ENCODE peak calls at places on chromosomes 2 and 18, in four cellular contexts. N is heart right ventricle, J is lower lobe of right lung, O is GM10248. F is an unnamed sample.
A peak's percentile ranks its signal among the peaks of the same experiment; 100 is the strongest.

GRCh38 chr18:11078491-11078890 is 70.9 kb downstream of the PIEZO2 start:
- DNase-seq in N (no peak), J (no peak), O (no peak), F (no peak)

GRCh38 chr18:44699571-44700261 is 19.0 kb downstream of the SETBP1 start:
- DNase-seq in N (no peak), J (no peak), O (no peak), F (no peak)

GRCh38 chr18:9782073-9782857 is 74.2 kb downstream of the RAB31 start:
- DNase-seq in N (no peak), J (no peak), O (no peak), F (peak; percentile 88)

GRCh38 chr18:37734406-37734805 is 168.8 kb upstream of the CELF4 start:
- DNase-seq in N (no peak), J (no peak), O (no peak), F (no peak)

GRCh38 chr2:54360055-54360792 is 95.9 kb upstream of the SPTBN1 start:
- DNase-seq in N (peak; percentile 83), J (no peak), O (no peak), F (peak; percentile 22)

GRCh38 chr18:13218376-13219011 is at the start of gene LDLRAD4:
- DNase-seq in N (peak; percentile 76), J (no peak), O (no peak), F (no peak)

GRCh38 chr2:27407798-27408491 is 1.4 kb downstream of the PPM1G start:
- DNase-seq in N (no peak), J (no peak), O (no peak), F (no peak)

GRCh38 chr2:239928457-239929350 is 96.4 kb downstream of the NDUFA10 start:
- DNase-seq in N (peak; percentile 5), J (peak; percentile 47), O (no peak), F (no peak)

GRCh38 chr18:70459251-70459650 is 170.4 kb downstream of the SOCS6 start:
- DNase-seq in N (no peak), J (no peak), O (no peak), F (no peak)

GRCh38 chr18:58495202-58495601 is 133.7 kb downstream of the ALPK2 start:
- DNase-seq in N (no peak), J (no peak), O (no peak), F (no peak)

GRCh38 chr2:118431188-118431562 is 342.9 kb downstream of the INSIG2 start:
- DNase-seq in N (no peak), J (no peak), O (no peak), F (no peak)

GRCh38 chr2:44130441-44130840 is 38.2 kb upstream of the PPM1B start:
- DNase-seq in N (no peak), J (no peak), O (no peak), F (peak; percentile 1)

GRCh38 chr18:70698574-70698973 is 409.7 kb downstream of the SOCS6 start:
- DNase-seq in N (no peak), J (no peak), O (no peak), F (no peak)

GRCh38 chr2:237732790-237733349 is 65.7 kb upstream of the RBM44 start:
- DNase-seq in N (peak; percentile 71), J (no peak), O (no peak), F (no peak)

GRCh38 chr2:239157269-239157668 is 243.6 kb downstream of the HDAC4 start:
- DNase-seq in N (no peak), J (peak; percentile 37), O (no peak), F (no peak)

GRCh38 chr18:13658444-13659204 is 67.7 kb downstream of the FAM210A start:
- DNase-seq in N (no peak), J (no peak), O (no peak), F (no peak)

GRCh38 chr18:3340015-3340681 is 78.2 kb downstream of the MYL12B start:
- DNase-seq in N (no peak), J (no peak), O (no peak), F (no peak)

GRCh38 chr2:14137643-14138042 is 494.9 kb upstream of the LRATD1 start:
- DNase-seq in N (no peak), J (no peak), O (no peak), F (no peak)

GRCh38 chr2:41759880-41760279 is 287.9 kb upstream of the PKDCC start:
- DNase-seq in N (no peak), J (no peak), O (no peak), F (no peak)

GRCh38 chr2:205675861-205676516 is 6.3 kb upstream of the NRP2 start:
- DNase-seq in N (peak; percentile 48), J (no peak), O (no peak), F (no peak)

GRCh38 chr18:79857082-79857661 is 59.4 kb downstream of the KCNG2 start:
- DNase-seq in N (no peak), J (no peak), O (no peak), F (no peak)

GRCh38 chr2:73933194-73933593 is 6.5 kb downstream of the DGUOK start:
- DNase-seq in N (no peak), J (no peak), O (no peak), F (no peak)

GRCh38 chr18:6414723-6415362 is at the start of gene L3MBTL4:
- DNase-seq in N (peak; percentile 16), J (peak; percentile 74), O (peak; percentile 74), F (no peak)

GRCh38 chr2:217409939-217410820 is 550.3 kb upstream of the TNP1 start:
- DNase-seq in N (no peak), J (no peak), O (no peak), F (no peak)

GRCh38 chr2:132977812-132978529 is 308.0 kb upstream of the LYPD1 start:
- DNase-seq in N (no peak), J (no peak), O (no peak), F (no peak)

GRCh38 chr2:149617476-149617875 is 29.9 kb upstream of the MMADHC start:
- DNase-seq in N (no peak), J (no peak), O (no peak), F (no peak)

GRCh38 chr2:217288472-217289063 is 428.7 kb upstream of the TNP1 start:
- DNase-seq in N (no peak), J (no peak), O (no peak), F (no peak)

GRCh38 chr2:171360905-171361304 is 72.9 kb downstream of the METTL8 start:
- DNase-seq in N (no peak), J (no peak), O (no peak), F (no peak)

DNA sequence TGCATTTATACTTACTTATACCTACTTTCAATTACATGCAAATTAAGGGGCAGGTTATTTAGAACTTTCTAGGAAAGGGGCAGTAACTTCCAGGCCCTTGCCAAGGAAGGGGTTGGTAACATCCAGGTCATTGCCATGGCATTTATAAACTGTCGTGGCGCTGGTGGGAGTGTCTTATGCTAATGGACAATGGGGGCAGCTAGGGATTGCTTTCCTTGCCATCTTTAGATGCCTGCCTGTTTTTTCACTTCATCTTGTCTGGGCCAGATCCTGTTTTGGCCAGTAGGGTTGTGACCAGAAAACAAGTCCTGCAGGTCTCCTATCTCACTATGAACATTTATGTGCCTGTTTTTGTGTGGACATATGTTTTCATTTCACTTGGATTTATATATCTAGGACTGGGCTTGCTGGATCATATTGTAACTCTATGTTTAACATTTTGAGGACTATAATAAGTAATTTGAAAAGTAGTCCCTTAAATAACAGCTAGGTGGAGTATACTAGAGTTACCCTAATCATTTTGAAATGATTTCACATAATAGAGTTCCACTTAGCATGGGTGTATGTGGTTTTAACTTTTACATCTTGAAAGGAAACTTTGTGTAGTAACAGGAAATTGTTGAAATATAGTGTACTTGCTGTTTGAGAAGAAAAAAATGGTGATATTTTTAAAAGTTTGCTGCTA is 56.1 kb downstream of the LCLAT1 start:
- DNase-seq in N (no peak), J (no peak), O (no peak), F (no peak)
- TF ChIP-seq CTCF in N (peak; percentile 39), J (peak; percentile 21), O (no peak), F (peak; percentile 7)

GRCh38 chr2:96207778-96208143 is 866 bp downstream of the STARD7 start:
- DNase-seq in N (no peak), J (no peak), O (peak; percentile 48), F (no peak)

GRCh38 chr2:96209011-96209728 is 543 bp upstream of the STARD7 start:
- DNase-seq in N (no peak), J (no peak), O (no peak), F (no peak)

GRCh38 chr2:96209729-96210085 is 1.1 kb upstream of the STARD7 start:
- DNase-seq in N (no peak), J (no peak), O (no peak), F (no peak)

GRCh38 chr2:96207073-96207777 is 1.4 kb downstream of the STARD7 start:
- DNase-seq in N (no peak), J (no peak), O (no peak), F (no peak)

DNA sequence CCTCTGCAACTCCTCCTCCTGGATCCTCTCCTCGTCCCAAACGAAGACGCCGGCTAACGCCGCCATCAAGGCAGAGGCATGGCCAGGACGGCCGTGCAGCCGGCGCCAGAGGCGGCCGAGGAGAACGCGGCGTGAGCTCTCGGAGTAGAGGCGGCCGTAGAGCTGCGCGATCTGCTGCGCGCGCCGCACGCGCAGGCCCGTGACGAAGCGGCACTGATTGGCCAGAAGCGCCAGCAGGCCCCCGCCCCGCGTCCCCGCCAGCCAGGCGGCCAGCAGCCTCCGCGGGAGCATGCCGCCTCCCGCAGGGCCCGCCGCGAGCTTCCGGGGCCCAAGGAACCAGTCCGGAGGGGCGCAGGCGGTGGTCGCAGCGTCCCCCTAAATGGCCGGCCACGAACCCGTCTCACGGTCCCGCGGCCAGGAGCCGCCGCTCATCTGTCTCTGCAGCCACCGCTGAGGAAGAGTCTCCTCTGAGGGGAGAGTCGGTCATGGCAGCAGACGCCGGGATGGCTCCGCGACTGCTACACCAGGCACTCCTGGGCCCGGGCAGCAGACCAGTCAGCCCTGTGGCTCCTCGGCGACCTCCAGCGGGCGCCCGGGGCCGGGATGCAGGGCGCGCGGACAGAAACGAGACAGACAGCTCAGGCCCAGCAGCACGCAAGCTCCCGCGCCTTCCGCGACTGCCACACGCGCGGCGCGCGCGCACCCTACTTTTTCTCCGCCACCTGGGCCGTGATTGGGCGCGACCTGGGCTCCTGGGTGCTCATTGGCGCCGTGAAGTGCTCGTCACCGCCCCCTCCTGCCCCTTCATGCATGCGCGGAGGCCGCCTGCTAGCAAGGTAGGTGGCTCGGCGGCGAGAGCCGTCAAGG is at the start of gene STARD7:
- DNase-seq in N (peak; percentile 99), J (peak; percentile 99), O (peak; percentile 98), F (peak; percentile 96)
- TF ChIP-seq CTCF in N (peak; percentile 36), J (peak; percentile 21), O (no peak), F (no peak)

GRCh38 chr2:25669520-25669919 is 3.9 kb downstream of the DTNB start:
- DNase-seq in N (no peak), J (no peak), O (no peak), F (no peak)

GRCh38 chr2:25666218-25666617 is 7.2 kb downstream of the DTNB start:
- DNase-seq in N (no peak), J (no peak), O (no peak), F (no peak)

DNA sequence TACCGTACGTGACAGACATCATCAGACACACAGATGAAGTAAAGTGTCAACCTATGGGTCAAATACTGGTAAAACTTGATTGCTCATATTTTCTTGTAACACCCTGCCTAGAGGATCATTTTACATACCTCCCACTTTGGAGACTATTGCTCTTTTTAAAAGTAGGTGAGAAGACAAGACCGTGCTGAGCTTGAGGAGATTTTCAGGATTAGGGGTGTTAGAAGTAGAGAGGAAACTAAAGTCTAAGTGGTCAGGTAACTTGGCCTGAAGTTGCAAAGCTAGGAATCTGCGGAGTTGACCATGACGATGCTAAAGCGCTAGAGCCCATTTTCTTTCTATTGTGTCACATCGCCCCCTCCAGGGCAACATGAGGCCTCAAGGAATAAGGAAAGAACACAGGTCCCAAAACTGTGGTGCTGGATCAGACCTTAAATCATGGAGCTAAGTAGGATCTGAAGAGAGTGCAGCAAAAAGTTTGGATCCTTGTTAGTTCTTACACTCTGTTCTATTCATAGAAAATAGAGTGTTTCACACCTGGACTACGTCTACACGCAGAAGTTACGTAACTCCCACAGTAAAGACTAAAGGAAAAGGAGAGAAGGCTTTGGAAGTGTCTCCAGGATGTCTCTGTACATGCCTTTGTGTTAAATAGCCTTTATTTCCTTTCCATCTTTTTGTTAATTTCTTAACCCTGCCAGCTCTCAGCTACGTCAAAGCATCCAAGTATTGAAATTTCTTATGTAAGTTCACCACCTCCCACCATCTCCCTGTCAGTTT is 8.7 kb downstream of the DTNB start:
- DNase-seq in N (peak; percentile 59), J (peak; percentile 57), O (peak; percentile 38), F (peak; percentile 43)
- TF ChIP-seq CTCF in N (peak; percentile 79), J (peak; percentile 73), O (peak; percentile 65), F (peak; percentile 79)

GRCh38 chr18:76495435-76496199 is 575 bp upstream of the ZNF516 start:
- DNase-seq in N (peak; percentile 38), J (no peak), O (no peak), F (no peak)
- TF ChIP-seq CTCF in N (no peak), J (no peak), O (no peak), F (no peak)